ENCODE peak calls at places on chromosomes 6 and 20, in five cellular contexts. U, Y, Q, X and I are unnamed samples.

GRCh38 chr20:40892642-40893041 is 136.0 kb upstream of the TOP1 start:
- DNase-seq in X (no peak), Q (no peak), Y (no peak), U (no peak), I (no peak)

GRCh38 chr20:5687884-5688283 is 62.3 kb upstream of the SHLD1 start:
- DNase-seq in X (no peak), Y (no peak), Q (no peak), U (no peak), I (no peak)

GRCh38 chr6:46925563-46926253 is 4.0 kb upstream of the ADGRF5 start:
- DNase-seq in Q (no peak), Y (peak), U (peak), X (peak), I (no peak)

GRCh38 chr6:15588966-15589634 is 73.7 kb downstream of the DTNBP1 start:
- DNase-seq in X (peak), Y (peak), Q (no peak), U (no peak), I (no peak)

GRCh38 chr6:3205913-3206312 is 21.5 kb downstream of the TUBB2B start:
- DNase-seq in X (peak), Q (no peak), Y (peak), U (no peak), I (no peak)

GRCh38 chr6:85516168-85516567 is 66.3 kb downstream of the NT5E start:
- DNase-seq in X (peak), U (no peak), Y (peak), Q (no peak), I (no peak)

GRCh38 chr6:3617192-3617631 is 134.3 kb downstream of the PXDC1 start:
- DNase-seq in X (no peak), U (no peak), Y (no peak), Q (no peak), I (no peak)

GRCh38 chr6:79601020-79601609 is 30.0 kb upstream of the SH3BGRL2 start:
- DNase-seq in Q (no peak), Y (peak), X (peak), U (no peak), I (no peak)

GRCh38 chr6:105489213-105489525 is 86.3 kb upstream of the PREP start:
- DNase-seq in X (peak), Q (no peak), U (no peak), Y (no peak), I (no peak)

GRCh38 chr6:336159-337114 is 44.1 kb downstream of the DUSP22 start:
- DNase-seq in U (no peak), Q (no peak), X (no peak), Y (no peak), I (no peak)

GRCh38 chr20:9460518-9460917 is 53.9 kb upstream of the LAMP5 start:
- DNase-seq in Q (no peak), U (no peak), X (peak), Y (peak), I (no peak)

GRCh38 chr6:107563694-107564093 is 73.8 kb downstream of the SOBP start:
- DNase-seq in Q (no peak), Y (no peak), U (no peak), X (no peak), I (no peak)

GRCh38 chr20:38870733-38871559 is 55.3 kb upstream of the FAM83D start:
- DNase-seq in Y (peak), X (peak), U (no peak), Q (no peak), I (no peak)

GRCh38 chr20:20083796-20084195 is 31.5 kb downstream of the CFAP61 start:
- DNase-seq in X (peak), Q (no peak), Y (peak), U (no peak), I (no peak)

GRCh38 chr20:58449703-58450138 is 60.7 kb downstream of the VAPB start:
- DNase-seq in U (no peak), Y (no peak), Q (no peak), X (no peak), I (no peak)

GRCh38 chr6:13873288-13874190 is 51.2 kb upstream of the RNF182 start:
- DNase-seq in X (no peak), Y (peak), U (peak), Q (no peak), I (no peak)

GRCh38 chr20:3231889-3232588 is 7.0 kb downstream of the SLC4A11 start:
- DNase-seq in X (no peak), Q (no peak), Y (no peak), U (no peak), I (no peak)

GRCh38 chr6:90432408-90432775 is 135.7 kb upstream of the BACH2 start:
- DNase-seq in X (no peak), Q (no peak), Y (no peak), U (no peak), I (no peak)

GRCh38 chr6:156857573-156857972 is 80.4 kb downstream of the ARID1B start:
- DNase-seq in Q (no peak), X (peak), Y (peak), U (no peak), I (no peak)

GRCh38 chr20:47710665-47711045 is 74.6 kb downstream of the SULF2 start:
- DNase-seq in Q (no peak), X (no peak), U (no peak), Y (no peak), I (no peak)

GRCh38 chr6:31142356-31142755 is 3.5 kb upstream of the PSORS1C2 start:
- DNase-seq in Y (no peak), U (no peak), X (no peak), Q (no peak), I (no peak)

GRCh38 chr6:163427498-163428254 is 13.2 kb downstream of the QKI start:
- DNase-seq in Y (peak), X (peak), Q (no peak), U (no peak), I (no peak)

GRCh38 chr6:147508073-147508870 is at the start of gene SAMD5:
- DNase-seq in Y (peak), X (peak), Q (no peak), U (peak), I (no peak)

GRCh38 chr6:17919494-17919893 is 67.9 kb downstream of the KIF13A start:
- DNase-seq in U (no peak), Y (no peak), Q (no peak), X (no peak), I (no peak)

GRCh38 chr6:85747093-85747492 is 104.4 kb upstream of the SYNCRIP start:
- DNase-seq in U (no peak), Y (peak), Q (no peak), X (peak), I (no peak)

GRCh38 chr6:107357842-107358241 is 101.5 kb downstream of the PDSS2 start:
- DNase-seq in Q (no peak), Y (no peak), U (no peak), X (no peak), I (no peak)

GRCh38 chr6:87706187-87706966 is 4.3 kb upstream of the AKIRIN2 start:
- DNase-seq in Q (no peak), Y (peak), U (no peak), X (peak), I (no peak)

GRCh38 chr20:1383621-1384404 is 9.0 kb downstream of the FKBP1A start:
- DNase-seq in U (no peak), Y (no peak), Q (no peak), X (no peak), I (no peak)

GRCh38 chr20:48716086-48716485 is 111.7 kb downstream of the PREX1 start:
- DNase-seq in Y (no peak), Q (no peak), U (no peak), X (no peak), I (no peak)

GRCh38 chr6:37207903-37208456 is 38.0 kb downstream of the PIM1 start:
- DNase-seq in Y (peak), Q (peak), X (peak), U (peak), I (peak)

GRCh38 chr20:21498646-21499045 is 15.2 kb downstream of the NKX2-2 start:
- DNase-seq in X (no peak), Y (no peak), U (no peak), Q (no peak), I (no peak)

DNA sequence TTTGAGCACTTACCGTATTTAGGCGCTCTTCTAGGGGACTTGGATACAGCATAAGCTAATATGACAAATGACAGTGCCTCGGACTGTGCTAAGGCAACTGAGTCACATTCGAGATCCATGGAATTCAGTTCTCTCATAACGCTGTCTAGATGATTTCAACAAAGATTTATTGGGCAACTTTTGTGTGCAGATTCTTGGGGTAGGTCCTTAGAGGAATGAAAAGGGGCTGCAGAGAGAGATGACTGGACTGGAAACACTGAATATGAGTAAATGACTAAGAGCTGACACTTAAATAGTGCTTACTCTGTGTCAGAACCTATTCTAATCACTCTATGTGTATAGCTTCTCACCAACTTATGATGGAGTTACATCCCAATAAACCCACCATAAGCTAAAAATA is 36.4 kb upstream of the MARCKS start:
- DNase-seq in X (peak), U (no peak), Q (no peak), Y (peak), I (no peak)
- H3K27ac ChIP-seq in X (no peak), U (no peak), Q (no peak), Y (no peak), I (no peak)

GRCh38 chr6:42616716-42617115 is 52.9 kb downstream of the UBR2 start:
- DNase-seq in X (peak), Y (peak), Q (no peak), U (no peak), I (no peak)
- H3K27ac ChIP-seq in X (no peak), Y (peak), Q (no peak), U (no peak), I (no peak)

DNA sequence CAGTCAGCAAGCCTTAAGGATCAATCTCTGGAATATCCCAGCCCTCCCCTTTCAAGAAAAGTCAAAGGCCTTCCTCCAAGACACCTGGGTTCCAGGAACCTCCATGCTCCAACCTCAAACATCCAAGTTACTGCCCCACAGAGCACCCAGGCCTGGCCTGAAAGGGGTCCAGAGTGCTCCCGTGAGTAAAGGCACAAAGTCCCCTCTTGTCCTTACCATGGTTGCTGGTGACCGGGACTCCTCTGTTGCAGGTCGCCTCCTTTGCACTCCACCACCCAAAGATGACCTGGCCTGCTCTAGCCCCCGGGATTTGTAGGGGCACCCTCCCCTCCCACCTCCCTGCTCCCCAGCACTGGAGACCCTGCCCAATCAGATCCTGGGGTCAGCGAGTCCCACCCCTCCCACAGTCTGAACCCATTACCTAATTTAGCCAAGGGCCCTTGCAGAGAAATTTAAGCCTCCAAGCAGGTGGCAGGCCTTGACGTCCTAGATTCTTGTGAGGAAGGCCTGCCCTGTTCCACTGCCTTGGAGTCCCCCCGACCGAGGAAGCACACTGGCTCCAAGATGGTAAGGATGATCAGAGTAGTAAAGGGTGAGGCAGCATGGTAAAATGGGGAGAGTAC is at the start of gene TNNC2:
- DNase-seq in X (no peak), Y (no peak), U (no peak), Q (no peak), I (no peak)
- H3K27ac ChIP-seq in X (peak), Y (peak), U (no peak), Q (peak), I (peak)

GRCh38 chr20:44886828-44887227 is 1.3 kb downstream of the YWHAB start:
- DNase-seq in X (no peak), Q (no peak), U (no peak), Y (no peak), I (no peak)
- H3K27ac ChIP-seq in X (peak), Q (peak), U (peak), Y (peak), I (peak)

DNA sequence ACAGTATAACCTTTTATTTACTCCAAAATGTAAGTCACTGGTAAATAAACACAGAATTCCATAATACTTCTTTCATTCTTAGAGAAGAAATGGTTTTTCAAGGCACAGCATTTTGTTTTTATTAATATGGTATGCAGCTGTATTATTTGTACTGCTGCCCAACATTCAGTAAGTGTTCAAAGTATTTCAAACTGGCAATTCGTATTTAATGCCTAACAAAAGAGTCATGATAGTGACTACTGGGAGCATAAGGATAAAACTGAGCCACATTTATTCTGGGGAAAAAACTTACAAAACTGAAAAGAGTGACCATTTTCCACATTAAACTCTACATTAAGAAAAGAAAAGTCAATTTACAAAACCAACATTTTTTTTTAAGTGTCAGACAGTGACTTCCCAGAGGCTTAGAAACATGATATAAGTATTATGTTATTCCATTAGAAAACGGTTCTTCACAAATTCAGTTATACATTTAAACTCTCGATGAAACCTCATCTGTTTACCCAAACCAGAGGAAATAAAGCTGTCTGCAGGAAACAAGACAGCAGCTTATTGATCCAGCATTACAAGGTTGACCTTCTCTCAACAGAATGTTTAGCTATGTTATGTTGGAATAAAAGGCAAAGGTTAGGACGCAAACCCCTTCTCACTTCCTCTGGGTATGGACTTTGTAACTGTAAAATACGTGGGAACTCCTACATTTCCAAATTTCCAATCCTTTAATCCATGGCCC is 24.3 kb downstream of the EPB41L2 start:
- DNase-seq in Y (peak), X (peak), U (no peak), Q (no peak), I (no peak)
- H3K27ac ChIP-seq in Y (peak), X (no peak), U (no peak), Q (no peak), I (no peak)